ENCODE peak calls at places on chromosomes 13 and 19, in six cellular contexts. Q is mesendoderm, I is IMR-90, X is neuronal stem cell, A is H1, R is trophoblast cell. C is an unnamed sample.

GRCh38 chr13:24627090-24627714 is 53.0 kb upstream of the ATP12A start:
- DNase-seq in X (peak; percentile 63), I (no peak), Q (peak; percentile 82), R (peak; percentile 80), A (peak; percentile 46), C (no peak)

GRCh38 chr19:46762245-46762890 is 16.1 kb upstream of the STRN4 start:
- DNase-seq in X (no peak), R (no peak), A (no peak), I (no peak), Q (no peak), C (no peak)

GRCh38 chr19:28466107-28467045 is 746.6 kb downstream of the UQCRFS1 start:
- DNase-seq in A (no peak), Q (peak; percentile 61), X (peak; percentile 64), I (peak; percentile 15), R (peak; percentile 67), C (peak; percentile 22)

GRCh38 chr13:40146063-40146462 is 490.6 kb downstream of the COG6 start:
- DNase-seq in X (no peak), I (no peak), Q (peak; percentile 72), A (no peak), R (no peak), C (no peak)

GRCh38 chr13:49524740-49525501 is 29.2 kb downstream of the PHF11 start:
- DNase-seq in I (no peak), Q (no peak), X (no peak), A (no peak), R (no peak), C (no peak)

GRCh38 chr13:47858678-47859050 is 142.4 kb downstream of the SUCLA2 start:
- DNase-seq in R (peak; percentile 29), X (no peak), Q (no peak), I (peak; percentile 64), A (no peak), C (peak; percentile 62)

GRCh38 chr19:1852294-1852646 is 4.0 kb upstream of the REXO1 start:
- DNase-seq in R (no peak), I (no peak), A (no peak), X (no peak), Q (no peak), C (no peak)

GRCh38 chr13:70923863-70924752 is 815.9 kb upstream of the KLHL1 start:
- DNase-seq in Q (no peak), I (no peak), R (no peak), A (no peak), X (no peak), C (no peak)

GRCh38 chr13:92136449-92137180 is 738.2 kb downstream of the GPC5 start:
- DNase-seq in Q (no peak), I (no peak), A (no peak), R (no peak), X (no peak), C (peak; percentile 79)

GRCh38 chr13:31045621-31046081 is 113.2 kb downstream of the TEX26 start:
- DNase-seq in Q (peak; percentile 90), X (no peak), I (peak; percentile 97), R (peak; percentile 77), A (no peak), C (peak; percentile 100)

GRCh38 chr13:33453911-33454310 is 168.4 kb upstream of the STARD13 start:
- DNase-seq in Q (no peak), X (no peak), R (no peak), I (peak; percentile 34), A (no peak), C (peak; percentile 7)

GRCh38 chr13:36848228-36848982 is 29.4 kb downstream of the RFXAP start:
- DNase-seq in I (peak; percentile 19), X (no peak), Q (peak; percentile 43), A (no peak), R (no peak), C (no peak)

GRCh38 chr19:5851302-5851701 is at the start of gene FUT3:
- DNase-seq in A (no peak), R (no peak), Q (no peak), X (no peak), I (no peak), C (no peak)

GRCh38 chr13:103199380-103200088 is 133.3 kb upstream of the SLC10A2 start:
- DNase-seq in Q (no peak), A (no peak), R (no peak), I (no peak), X (no peak), C (no peak)

GRCh38 chr19:43826787-43827754 is at the start of gene ZNF283:
- DNase-seq in R (peak; percentile 94), X (peak; percentile 84), I (peak; percentile 89), A (peak; percentile 85), Q (peak; percentile 97), C (peak; percentile 93)
- H3K4me3 ChIP-seq in R (peak within 1 kb of the TSS; percentile 85), X (peak within 1 kb of the TSS; percentile 55), I (peak within 1 kb of the TSS; percentile 77), A (peak within 1 kb of the TSS; percentile 63), Q (peak within 1 kb of the TSS; percentile 69), C (peak within 1 kb of the TSS; percentile 88)

DNA sequence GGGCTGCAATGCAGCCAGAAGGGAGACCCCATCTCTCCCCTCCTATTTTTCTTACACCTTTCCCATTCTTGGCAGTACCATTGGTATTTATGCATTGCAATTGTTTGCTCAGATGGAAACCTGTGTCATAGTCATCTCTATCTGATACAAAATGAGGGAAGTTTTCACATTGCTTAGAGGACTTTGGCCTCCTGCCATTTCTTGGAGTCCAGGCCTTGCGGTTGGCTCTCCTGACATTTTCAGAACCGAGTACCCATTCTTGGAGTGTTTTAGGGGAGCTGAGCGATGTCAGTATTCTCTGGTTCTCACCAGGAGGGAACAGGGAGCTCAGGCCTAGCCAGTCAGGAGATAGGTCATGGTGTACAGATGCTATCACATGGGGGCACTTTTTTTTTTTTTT is 1.5 kb downstream of the SIN3B start:
- DNase-seq in Q (no peak), X (no peak), A (no peak), R (peak; percentile 2), I (peak; percentile 40), C (peak; percentile 26)
- H3K23ac ChIP-seq in Q (no peak overlapping the region), X (no peak overlapping the region), A (no peak overlapping the region), R (no peak overlapping the region), I (no peak overlapping the region), C (no peak overlapping the region)

GRCh38 chr19:42076375-42076944 is 494 bp downstream of the ZNF574 start:
- DNase-seq in Q (no peak), X (no peak), A (no peak), R (no peak), I (no peak), C (no peak)

GRCh38 chr19:42078058-42078457 is 2.1 kb downstream of the ZNF574 start:
- DNase-seq in I (no peak), X (no peak), R (no peak), Q (no peak), A (no peak), C (no peak)

GRCh38 chr19:42075364-42075615 is 676 bp upstream of the ZNF574 start:
- DNase-seq in X (no peak), A (no peak), I (no peak), R (no peak), Q (peak; percentile 20), C (no peak)

GRCh38 chr19:42075616-42076374 is at the start of gene ZNF574:
- DNase-seq in Q (peak; percentile 100), I (peak; percentile 99), R (peak; percentile 100), X (peak; percentile 99), A (peak; percentile 99), C (peak; percentile 100)

GRCh38 chr19:42074513-42075363 is 1.2 kb upstream of the ZNF574 start:
- DNase-seq in Q (no peak), I (no peak), A (no peak), R (no peak), X (no peak), C (no peak)
- H4K8ac ChIP-seq in Q (peak overlapping the region; percentile 95), I (peak overlapping the region; percentile 100), A (peak overlapping the region; percentile 95), R (peak overlapping the region; percentile 96), X (peak overlapping the region; percentile 96), C (peak overlapping the region; percentile 94)

DNA sequence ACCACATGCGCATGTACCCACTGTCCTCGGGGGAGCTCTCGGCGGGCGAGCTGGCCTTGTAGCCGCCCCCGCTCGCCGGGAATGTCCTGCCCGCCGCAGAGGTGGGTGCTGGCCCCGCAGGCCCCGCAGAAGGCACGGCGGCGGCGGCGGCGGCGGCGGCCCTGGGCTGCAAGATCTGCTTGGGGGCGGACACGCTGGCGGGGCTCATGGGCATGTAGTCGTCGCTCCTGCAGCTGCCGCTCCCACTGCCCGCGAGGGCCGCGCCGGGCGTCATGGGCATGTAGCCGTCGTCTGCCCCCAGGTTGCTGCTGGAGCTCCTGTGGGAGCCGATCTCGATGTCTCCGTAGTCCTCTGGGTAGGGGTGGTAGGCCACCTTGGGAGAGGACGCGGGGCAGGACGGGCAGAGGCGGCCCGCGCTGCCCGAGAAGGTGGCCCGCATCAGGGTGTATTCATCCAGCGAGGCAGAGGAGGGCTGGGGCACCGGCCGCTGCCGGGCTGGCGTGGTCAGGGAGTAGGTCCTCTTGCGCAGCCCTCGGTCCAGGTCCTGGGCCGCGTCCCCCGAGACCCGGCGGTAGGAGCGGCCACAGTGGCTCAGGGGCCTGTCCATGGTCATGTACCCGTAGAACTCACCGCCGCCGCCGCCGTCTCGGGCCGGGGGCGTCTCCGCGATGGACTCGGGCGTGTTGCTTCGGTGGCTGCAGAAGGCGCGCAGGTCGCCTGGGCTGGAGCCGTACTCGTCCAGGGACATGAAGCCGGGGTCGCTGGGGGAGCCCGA is 2.4 kb downstream of the IRS2 start:
- DNase-seq in A (no peak), Q (no peak), R (peak; percentile 28), I (no peak), X (no peak), C (peak; percentile 48)
- H3K4me3 ChIP-seq in A (peak overlapping the region; percentile 67), Q (no peak overlapping the region), R (peak overlapping the region; percentile 75), I (peak overlapping the region; percentile 34), X (no peak overlapping the region), C (peak overlapping the region; percentile 55)

DNA sequence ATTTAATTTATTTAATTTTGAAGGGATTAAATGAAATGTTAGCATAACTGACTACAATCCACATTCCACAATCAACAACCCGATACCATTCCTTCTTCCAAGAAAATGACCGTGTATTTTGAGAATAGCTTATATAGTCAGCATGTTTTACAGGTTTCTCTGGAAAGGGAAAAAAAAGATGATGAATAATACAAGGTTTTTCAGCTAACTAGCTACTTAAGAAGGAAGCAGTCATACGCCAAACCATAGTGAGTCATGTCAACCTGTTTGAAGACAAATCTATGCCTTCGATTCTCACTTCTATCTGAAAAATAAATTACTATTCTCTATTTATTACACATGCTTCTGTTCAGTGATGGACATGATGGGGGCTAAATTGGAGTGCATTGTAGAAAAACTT is 258.6 kb downstream of the EFNB2 start:
- DNase-seq in I (peak; percentile 32), R (no peak), Q (no peak), A (no peak), X (no peak), C (no peak)
- H3K23ac ChIP-seq in I (no peak overlapping the region), R (no peak overlapping the region), Q (no peak overlapping the region), A (no peak overlapping the region), X (no peak overlapping the region), C (no peak overlapping the region)

GRCh38 chr13:32315255-32316029 is at the start of the genes BRCA2 and ZAR1L:
- DNase-seq in A (peak; percentile 68), Q (peak; percentile 95), R (peak; percentile 98), I (peak; percentile 87), X (peak; percentile 66), C (peak; percentile 93)
- H4K8ac ChIP-seq in A (peak within 1 kb of the TSS; percentile 96), Q (peak within 1 kb of the TSS; percentile 44), R (peak within 1 kb of the TSS; percentile 84), I (peak within 1 kb of the TSS; percentile 100), X (no peak within 1 kb of the TSS), C (peak within 1 kb of the TSS; percentile 100)

DNA sequence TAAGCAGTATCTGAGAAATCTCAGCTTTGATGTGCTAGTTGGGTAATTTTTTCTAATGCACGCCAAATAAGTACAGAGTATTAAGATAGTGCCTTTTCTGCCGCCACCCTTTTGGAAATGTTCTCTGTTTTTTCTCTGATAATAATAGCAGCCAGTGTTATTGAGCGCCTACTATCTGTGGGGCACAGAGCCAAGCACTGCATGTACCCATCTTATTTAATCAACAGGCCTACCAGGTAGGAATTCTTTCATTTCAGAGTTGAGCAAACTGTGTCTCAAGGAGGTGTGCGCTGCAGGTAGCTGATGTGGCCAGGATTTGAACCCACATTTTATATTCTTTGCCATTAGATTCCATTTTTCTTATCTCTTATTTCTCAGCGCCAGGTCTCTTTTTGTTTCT is 1.4 kb downstream of the EPN1 start:
- DNase-seq in R (no peak), I (peak; percentile 13), X (no peak), Q (no peak), A (no peak), C (no peak)
- H3K4me3 ChIP-seq in R (no peak overlapping the region), I (peak overlapping the region; percentile 4), X (peak overlapping the region; percentile 92), Q (no peak overlapping the region), A (no peak overlapping the region), C (no peak overlapping the region)

C was measured in mesenchymal stem cell.